ENCODE peak calls at places on chromosomes 16 and 17, in five cellular contexts. V, J, T, K and A are unnamed samples.
A peak's percentile ranks its signal among the peaks of the same experiment; 100 is the strongest.

GRCh38 chr16:27431773-27432599 is 30.0 kb downstream of the IL21R start:
- DNase-seq in K (no peak), J (peak; percentile 9), V (peak; percentile 76), T (no peak), A (no peak)

GRCh38 chr17:53516643-53517042 is 306.1 kb upstream of the KIF2B start:
- DNase-seq in V (no peak), T (no peak), K (no peak), J (no peak), A (no peak)

GRCh38 chr17:4944554-4945175 is 3.7 kb downstream of the PFN1 start:
- DNase-seq in V (no peak), K (no peak), T (no peak), J (no peak), A (no peak)

GRCh38 chr16:27222499-27223225 is 19.3 kb downstream of the KDM8 start:
- DNase-seq in T (no peak), J (no peak), K (no peak), V (peak; percentile 75), A (no peak)

GRCh38 chr16:66273644-66274334 is 92.7 kb upstream of the CDH5 start:
- DNase-seq in J (no peak), T (no peak), K (no peak), V (peak; percentile 42), A (no peak)

GRCh38 chr16:58021661-58022551 is 3.6 kb upstream of the MMP15 start:
- DNase-seq in V (peak; percentile 67), K (no peak), J (no peak), T (no peak), A (no peak)

GRCh38 chr17:69450131-69450530 is 35.6 kb downstream of the MAP2K6 start:
- DNase-seq in J (no peak), T (no peak), K (no peak), V (no peak), A (no peak)

GRCh38 chr16:4496305-4496704 is 20.1 kb downstream of the HMOX2 start:
- DNase-seq in J (no peak), V (peak; percentile 96), K (no peak), T (no peak), A (no peak)

GRCh38 chr16:53913082-53913870 is 209.3 kb downstream of the FTO start:
- DNase-seq in V (peak; percentile 80), K (no peak), J (no peak), T (no peak), A (no peak)

GRCh38 chr17:37160940-37161339 is 212.2 kb downstream of the AATF start:
- DNase-seq in J (no peak), V (peak; percentile 65), T (no peak), K (peak; percentile 20), A (no peak)

GRCh38 chr17:40912506-40913220 is 24.8 kb downstream of the KRT23 start:
- DNase-seq in J (no peak), V (no peak), K (no peak), T (no peak), A (no peak)